ENCODE peak calls at places on chromosomes 12 and 14, in four cellular contexts. Y is HTR-8/SVneo; O is stimulated activated CD4-positive, alpha-beta T cell treated with anti-CD3 and anti-CD28 coated beads, Interleukin-4, amount 100 ng/mL, for 24 hours; M is fibroblast of gingiva. G is an unnamed sample.

GRCh38 chr14:50871914-50872732 is at the start of gene ABHD12B:
- DNase-seq in Y (no peak), O (no peak), M (peak), G (no peak)

GRCh38 chr14:51165415-51165814 is 70.5 kb upstream of the TRIM9 start:
- DNase-seq in Y (no peak), O (no peak), M (no peak), G (no peak)

GRCh38 chr14:105937253-105938054 is 411.1 kb downstream of the TMEM121 start:
- DNase-seq in Y (no peak), O (peak), M (no peak), G (no peak)

GRCh38 chr14:98173291-98173690 is 1098.7 kb downstream of the BCL11B start:
- DNase-seq in Y (no peak), O (peak), M (no peak), G (no peak)

GRCh38 chr14:79920180-79920579 is 291.1 kb downstream of the DIO2 start:
- DNase-seq in Y (no peak), O (no peak), M (no peak), G (no peak)

GRCh38 chr12:28130625-28131598 is 59.3 kb upstream of the CCDC91 start:
- DNase-seq in Y (peak), O (peak), M (peak), G (peak)

GRCh38 chr14:63770187-63770807 is 42.4 kb upstream of the SGPP1 start:
- DNase-seq in Y (peak), O (peak), M (peak), G (peak)

GRCh38 chr12:56271031-56271430 is 4.3 kb downstream of the COQ10A start:
- DNase-seq in Y (peak), O (no peak), M (peak), G (peak)

GRCh38 chr12:119115296-119115905 is 63.3 kb upstream of the HSPB8 start:
- DNase-seq in Y (peak), O (peak), M (peak), G (peak)

GRCh38 chr12:6489449-6489848 is 3.6 kb downstream of the MRPL51 start:
- DNase-seq in Y (no peak), O (no peak), M (no peak), G (no peak)

GRCh38 chr12:28099862-28100261 is 90.4 kb upstream of the CCDC91 start:
- DNase-seq in Y (no peak), O (no peak), M (no peak), G (no peak)

GRCh38 chr12:127479256-127479655 is 787.7 kb upstream of the TMEM132C start:
- DNase-seq in Y (no peak), O (no peak), M (no peak), G (no peak)

GRCh38 chr12:92987846-92988621 is 58.9 kb upstream of the EEA1 start:
- DNase-seq in Y (no peak), O (peak), M (no peak), G (no peak)

GRCh38 chr14:39350866-39351265 is 81.4 kb downstream of the FBXO33 start:
- DNase-seq in Y (no peak), O (no peak), M (no peak), G (no peak)

GRCh38 chr14:102922490-102923200 is at the start of gene AMN:
- DNase-seq in Y (no peak), O (no peak), M (no peak), G (no peak)

GRCh38 chr12:123115409-123116111 is 35.3 kb downstream of the PITPNM2 start:
- DNase-seq in Y (no peak), O (no peak), M (peak), G (peak)

GRCh38 chr12:123937707-123938600 is 34.7 kb downstream of the CCDC92 start:
- DNase-seq in Y (no peak), O (peak), M (no peak), G (no peak)

GRCh38 chr12:63844391-63845341 is at the start of gene SRGAP1:
- DNase-seq in Y (no peak), O (peak), M (peak), G (peak)

GRCh38 chr12:112275211-112275610 is 107.0 kb downstream of the HECTD4 start:
- DNase-seq in Y (no peak), O (no peak), M (no peak), G (no peak)

GRCh38 chr12:30829876-30830275 is 75.1 kb upstream of the CAPRIN2 start:
- DNase-seq in Y (no peak), O (no peak), M (no peak), G (no peak)

GRCh38 chr12:11947218-11947617 is 123.5 kb upstream of the BCL2L14 start:
- DNase-seq in Y (no peak), O (no peak), M (no peak), G (no peak)

GRCh38 chr12:68378859-68379628 is 46.9 kb upstream of the MDM1 start:
- DNase-seq in Y (no peak), O (no peak), M (peak), G (no peak)

GRCh38 chr12:130714091-130714590 is 2.0 kb downstream of the RIMBP2 start:
- DNase-seq in Y (no peak), O (no peak), M (no peak), G (no peak)

G was measured in myocyte.